ENCODE peak calls at places on chromosomes 6 and 20, in six cellular contexts. V is ovary, J is breast epithelium, I is body of pancreas, X is thyroid gland, S is HCT116. N is an unnamed sample.

GRCh38 chr6:3176562-3177355 is 19.4 kb upstream of the TUBB2A start:
- DNase-seq in J (no peak), X (no peak), S (peak), I (no peak), V (no peak), N (no peak)

GRCh38 chr6:34324738-34325444 is 67.6 kb downstream of the NUDT3 start:
- DNase-seq in X (peak), S (no peak), J (no peak), V (peak), I (no peak), N (peak)

GRCh38 chr6:150685860-150686259 is 86.2 kb downstream of the PLEKHG1 start:
- DNase-seq in J (no peak), S (peak), X (no peak), I (peak), V (no peak), N (peak)

GRCh38 chr20:63624486-63624885 is 2.4 kb downstream of the GMEB2 start:
- DNase-seq in V (no peak), J (no peak), I (no peak), X (no peak), S (no peak), N (no peak)

GRCh38 chr20:1946762-1947534 is 46.9 kb downstream of the PDYN start:
- DNase-seq in S (no peak), V (peak), J (no peak), X (peak), I (peak), N (peak)

GRCh38 chr6:37168163-37168758 is 1.7 kb upstream of the PIM1 start:
- DNase-seq in I (no peak), S (no peak), J (no peak), X (no peak), V (no peak), N (no peak)

GRCh38 chr20:51375561-51375960 is 167.0 kb downstream of the NFATC2 start:
- DNase-seq in J (no peak), X (no peak), I (no peak), V (no peak), S (no peak), N (no peak)

GRCh38 chr6:4280721-4281120 is 145.3 kb upstream of the ECI2 start:
- DNase-seq in I (no peak), X (peak), S (no peak), J (no peak), V (no peak), N (no peak)

GRCh38 chr6:44028767-44029166 is 98.5 kb downstream of the MRPL14 start:
- DNase-seq in I (no peak), J (no peak), X (no peak), V (no peak), S (no peak), N (no peak)

GRCh38 chr20:13554706-13555105 is 84.0 kb downstream of the TASP1 start:
- DNase-seq in V (no peak), I (no peak), X (no peak), J (no peak), S (no peak), N (no peak)

GRCh38 chr6:84618046-84618752 is 146.2 kb downstream of the TBX18 start:
- DNase-seq in X (no peak), S (no peak), J (no peak), I (no peak), V (no peak), N (no peak)

GRCh38 chr20:1663917-1664316 is 6.3 kb upstream of the SIRPG start:
- DNase-seq in J (no peak), V (no peak), I (no peak), S (no peak), X (no peak), N (no peak)

GRCh38 chr6:30490031-30490876 is 945 bp downstream of the HLA-E start:
- DNase-seq in I (peak), X (no peak), V (peak), S (no peak), J (peak), N (peak)

GRCh38 chr20:20568604-20569205 is 143.7 kb downstream of the RALGAPA2 start:
- DNase-seq in I (peak), S (no peak), J (no peak), X (no peak), V (no peak), N (peak)

GRCh38 chr6:143700684-143701342 is 23.0 kb downstream of the PHACTR2 start:
- DNase-seq in V (peak), I (no peak), J (no peak), X (no peak), S (no peak), N (no peak)

DNA sequence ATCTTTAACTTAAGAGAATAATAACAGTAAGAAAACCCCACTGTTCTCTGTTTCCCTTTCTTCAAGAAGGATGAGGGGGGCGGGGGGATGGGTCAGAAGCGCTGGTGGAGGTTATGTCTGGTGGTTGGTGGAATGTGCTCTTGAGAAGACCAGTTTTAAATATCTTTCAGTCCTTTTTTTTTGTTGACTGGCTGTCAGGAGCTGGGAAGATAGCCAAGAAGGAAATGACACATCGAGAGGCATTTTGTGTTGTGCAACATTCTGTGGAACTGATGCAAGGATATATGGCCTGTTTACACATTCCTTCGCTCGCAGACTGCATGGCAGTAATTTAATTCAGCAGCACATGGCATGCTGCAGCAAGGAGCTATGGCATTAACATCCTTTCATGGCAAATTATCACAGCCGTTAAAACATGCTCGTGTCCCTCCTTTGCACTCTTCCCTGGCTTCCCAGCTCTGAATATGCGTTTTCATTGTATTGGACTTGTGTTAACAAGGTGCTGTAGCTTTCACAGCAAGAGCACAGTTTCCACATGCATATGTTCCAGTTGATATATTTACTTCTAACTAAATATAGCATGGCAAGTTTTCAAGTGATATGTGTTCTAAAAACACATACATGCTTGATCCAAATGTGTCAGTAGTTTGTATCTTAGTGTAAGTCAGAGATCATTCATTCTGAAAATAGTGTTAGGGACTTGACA is 68.2 kb upstream of the SUPT3H start:
- DNase-seq in S (peak), J (peak), I (peak), V (peak), X (peak), N (peak)
- H3K4me3 ChIP-seq in S (peak), J (no peak), I (no peak), V (no peak), X (no peak), N (no peak)

GRCh38 chr6:10555625-10556309 is 34.6 kb downstream of the GCNT2 start:
- DNase-seq in I (peak), X (peak), J (peak), S (no peak), V (peak), N (peak)
- TF ChIP-seq POLR2A in I (peak), X (no peak), J (no peak), S (no peak), V (no peak), N (no peak)

GRCh38 chr6:7104752-7105151 is 3.0 kb upstream of the RREB1 start:
- DNase-seq in X (no peak), I (no peak), J (no peak), S (no peak), V (no peak), N (no peak)

GRCh38 chr6:7106752-7107577 is 796 bp upstream of the RREB1 start:
- DNase-seq in I (peak), S (no peak), V (peak), J (no peak), X (peak), N (peak)

GRCh38 chr6:7107578-7108195 is at the start of gene RREB1:
- DNase-seq in V (peak), I (peak), S (peak), J (peak), X (peak), N (peak)

GRCh38 chr6:7108196-7108963 is 619 bp downstream of the RREB1 start:
- DNase-seq in X (peak), I (peak), J (peak), S (no peak), V (peak), N (peak)

DNA sequence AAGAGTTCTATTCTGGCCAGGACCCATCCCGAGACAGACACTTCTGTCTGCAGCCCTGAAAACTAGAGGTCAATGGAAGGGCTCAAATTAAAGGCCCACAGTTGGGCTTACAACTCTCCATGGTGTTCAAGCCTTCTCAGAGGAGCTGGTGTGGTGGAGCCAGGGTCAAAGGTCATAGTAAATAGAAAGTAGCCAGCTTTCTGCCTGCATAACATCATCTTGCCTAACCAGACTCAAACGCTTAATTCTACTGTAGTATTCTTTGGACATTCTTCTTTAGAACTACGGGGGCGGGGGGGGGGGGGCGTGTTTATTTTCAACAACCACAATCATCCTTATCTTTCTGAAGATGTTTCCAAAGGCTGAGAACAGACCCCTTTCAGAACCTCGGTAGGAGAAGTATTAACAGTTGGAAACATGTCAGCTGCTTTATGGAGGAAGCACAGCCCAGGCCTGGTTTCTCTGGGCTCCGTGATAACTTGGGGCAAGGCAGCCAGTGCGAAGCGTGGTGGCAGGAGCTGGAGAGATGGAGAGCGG is 1.5 kb upstream of the RREB1 start:
- DNase-seq in V (no peak), J (no peak), S (no peak), I (peak), X (no peak), N (no peak)
- H3K4me3 ChIP-seq in V (no peak), J (peak), S (peak), I (no peak), X (no peak), N (peak)

GRCh38 chr20:48957053-48957481 is 35.6 kb downstream of the ARFGEF2 start:
- DNase-seq in J (no peak), I (no peak), V (no peak), S (no peak), X (no peak), N (no peak)

GRCh38 chr20:48956052-48956451 is 34.5 kb downstream of the ARFGEF2 start:
- DNase-seq in V (no peak), X (no peak), I (no peak), J (no peak), S (no peak), N (no peak)

GRCh38 chr20:48959902-48960550 is 38.5 kb downstream of the ARFGEF2 start:
- DNase-seq in J (no peak), S (no peak), I (no peak), X (no peak), V (no peak), N (no peak)

GRCh38 chr20:48957521-48957920 is 36.0 kb downstream of the ARFGEF2 start:
- DNase-seq in J (no peak), S (no peak), X (no peak), I (no peak), V (no peak), N (no peak)

GRCh38 chr20:48958743-48959142 is 37.2 kb downstream of the ARFGEF2 start:
- DNase-seq in X (no peak), I (no peak), V (no peak), J (no peak), S (no peak), N (no peak)
- TF ChIP-seq POLR2A in X (no peak), I (no peak), V (no peak), J (no peak), S (no peak), N (no peak)

DNA sequence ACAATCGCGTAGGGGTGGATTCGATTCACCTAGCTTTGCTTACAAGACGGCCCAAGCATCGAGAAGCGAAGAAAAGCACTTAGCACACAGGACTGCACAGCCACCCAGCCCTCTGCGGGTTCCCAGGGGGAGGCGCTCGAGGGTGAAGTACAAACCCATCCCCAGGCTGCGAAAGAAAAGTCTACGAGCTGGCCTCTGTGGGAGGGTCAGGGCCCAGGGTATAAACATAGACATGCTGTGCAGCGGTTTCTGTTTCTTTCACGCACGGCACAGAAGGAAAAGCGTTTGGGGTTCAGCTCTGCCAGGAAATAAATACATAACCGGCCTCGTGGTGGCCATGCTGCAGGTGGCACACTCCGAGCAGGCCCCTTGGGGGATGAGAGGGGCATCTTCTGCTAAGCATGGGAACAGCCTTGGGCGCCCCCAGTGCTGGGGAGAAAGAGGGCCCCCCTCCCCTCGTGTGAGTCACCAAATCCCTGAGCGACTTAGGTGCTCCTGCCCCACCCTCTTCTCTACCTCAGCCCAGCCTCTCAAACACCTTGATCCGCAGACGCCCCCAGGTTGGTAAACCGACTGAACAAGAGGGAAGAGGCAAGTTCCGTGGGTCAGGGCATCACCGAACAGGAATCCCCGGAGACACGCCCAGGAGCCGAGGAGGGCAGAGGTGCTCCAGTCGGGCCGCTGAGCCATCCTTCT is 91.6 kb upstream of the RIPOR2 start:
- DNase-seq in J (no peak), V (no peak), I (no peak), X (peak), S (no peak), N (no peak)
- H3K4me3 ChIP-seq in J (no peak), V (no peak), I (no peak), X (no peak), S (no peak), N (peak)

GRCh38 chr20:47271216-47271615 is 85.3 kb downstream of the ZMYND8 start:
- DNase-seq in S (no peak), J (no peak), I (no peak), V (no peak), X (no peak), N (no peak)
- TF ChIP-seq POLR2A in S (no peak), J (no peak), I (no peak), V (no peak), X (no peak), N (no peak)

GRCh38 chr20:23246682-23247664 is 103.6 kb upstream of the NXT1 start:
- DNase-seq in S (no peak), X (peak), J (no peak), I (no peak), V (peak), N (peak)
- H3K4me3 ChIP-seq in S (no peak), X (no peak), J (no peak), I (no peak), V (no peak), N (no peak)

GRCh38 chr6:1608976-1609661 is 596 bp upstream of the FOXC1 start:
- DNase-seq in V (peak), J (no peak), S (no peak), I (peak), X (peak), N (no peak)

GRCh38 chr6:1608222-1608975 is 1.3 kb upstream of the FOXC1 start:
- DNase-seq in I (peak), J (no peak), X (no peak), V (no peak), S (no peak), N (no peak)

GRCh38 chr6:1611322-1611571 is 1.5 kb downstream of the FOXC1 start:
- DNase-seq in I (no peak), X (no peak), V (no peak), J (no peak), S (no peak), N (no peak)

GRCh38 chr6:1610497-1611321 is 994 bp downstream of the FOXC1 start:
- DNase-seq in S (no peak), J (no peak), X (peak), I (peak), V (no peak), N (no peak)

GRCh38 chr6:1609662-1610496 is at the start of gene FOXC1:
- DNase-seq in J (peak), S (peak), X (peak), V (peak), I (peak), N (peak)
- TF ChIP-seq POLR2A in J (no peak), S (peak), X (no peak), V (no peak), I (peak), N (peak)